ENCODE peak calls at places on chromosomes 7 and 10, in nine cellular contexts. T, S, G, O, U, Q, K, F and Z are unnamed samples.

GRCh38 chr7:69244691-69245090 is 353.6 kb upstream of the AUTS2 start:
- DNase-seq in T (no peak), S (no peak), G (no peak), O (no peak), U (no peak), Q (no peak), K (no peak), F (no peak), Z (no peak)

GRCh38 chr7:3895341-3895740 is 594.3 kb downstream of the SDK1 start:
- DNase-seq in T (no peak), S (no peak), G (no peak), O (no peak), U (no peak), Q (no peak), K (no peak), F (no peak), Z (no peak)

GRCh38 chr7:28065308-28065707 is 115.3 kb downstream of the JAZF1 start:
- DNase-seq in T (peak; percentile 58), S (no peak), G (no peak), O (peak; percentile 81), U (no peak), Q (peak; percentile 74), K (no peak), F (no peak), Z (no peak)

GRCh38 chr7:80249619-80250305 is 115.1 kb downstream of the GNAI1 start:
- DNase-seq in T (no peak), S (no peak), G (no peak), O (no peak), U (no peak), Q (no peak), K (no peak), F (no peak), Z (no peak)

GRCh38 chr7:54560726-54561125 is 18.6 kb downstream of the VSTM2A start:
- DNase-seq in T (no peak), S (no peak), G (no peak), O (no peak), U (peak; percentile 46), Q (no peak), K (no peak), F (no peak), Z (no peak)

GRCh38 chr10:108490931-108491330 is 1326.4 kb upstream of the SORCS1 start:
- DNase-seq in T (no peak), S (no peak), G (no peak), O (no peak), U (no peak), Q (no peak), K (no peak), F (no peak), Z (no peak)

GRCh38 chr7:98982686-98983085 is 104.4 kb downstream of the TRRAP start:
- DNase-seq in T (no peak), S (no peak), G (no peak), O (no peak), U (no peak), Q (no peak), K (no peak), F (no peak), Z (no peak)

GRCh38 chr10:123165445-123166072 is 11.4 kb downstream of the BUB3 start:
- DNase-seq in T (no peak), S (no peak), G (no peak), O (no peak), U (no peak), Q (no peak), K (no peak), F (no peak), Z (no peak)

GRCh38 chr7:148385009-148385682 is 205.4 kb upstream of the C7orf33 start:
- DNase-seq in T (no peak), S (peak; percentile 27), G (no peak), O (no peak), U (no peak), Q (no peak), K (no peak), F (no peak), Z (no peak)

GRCh38 chr10:102778781-102779180 is 35.0 kb downstream of the WBP1L start:
- DNase-seq in T (no peak), S (no peak), G (no peak), O (no peak), U (no peak), Q (no peak), K (no peak), F (no peak), Z (no peak)

GRCh38 chr7:77407906-77408305 is 8.2 kb downstream of the GSAP start:
- DNase-seq in T (no peak), S (no peak), G (no peak), O (no peak), U (no peak), Q (no peak), K (no peak), F (no peak), Z (no peak)

GRCh38 chr10:79628988-79629954 is 18.5 kb downstream of the SFTPA1 start:
- DNase-seq in T (no peak), S (no peak), G (no peak), O (no peak), U (no peak), Q (no peak), K (no peak), F (no peak), Z (no peak)

GRCh38 chr10:14477408-14477710 is 146.6 kb upstream of the FRMD4A start:
- DNase-seq in T (peak; percentile 49), S (no peak), G (no peak), O (peak; percentile 63), U (no peak), Q (no peak), K (no peak), F (no peak), Z (peak; percentile 91)

GRCh38 chr7:54969190-54969967 is 49.4 kb upstream of the EGFR start:
- DNase-seq in T (peak; percentile 54), S (no peak), G (no peak), O (no peak), U (peak; percentile 58), Q (no peak), K (no peak), F (no peak), Z (no peak)

GRCh38 chr10:80464557-80465466 is 10.7 kb downstream of the TSPAN14 start:
- DNase-seq in T (no peak), S (peak; percentile 84), G (no peak), O (no peak), U (no peak), Q (no peak), K (peak; percentile 77), F (peak; percentile 58), Z (no peak)

GRCh38 chr7:123242467-123243097 is 42.8 kb upstream of the SLC13A1 start:
- DNase-seq in T (no peak), S (no peak), G (peak; percentile 57), O (no peak), U (peak; percentile 45), Q (no peak), K (no peak), F (no peak), Z (no peak)

GRCh38 chr10:103666109-103666508 is 172.6 kb downstream of the NEURL1 start:
- DNase-seq in T (peak; percentile 74), S (no peak), G (no peak), O (no peak), U (peak; percentile 20), Q (no peak), K (no peak), F (peak; percentile 35), Z (no peak)

GRCh38 chr7:149838992-149839408 is 825 bp downstream of the ZNF862 start:
- DNase-seq in T (peak; percentile 33), S (peak; percentile 12), G (no peak), O (no peak), U (peak; percentile 22), Q (no peak), K (no peak), F (peak; percentile 18), Z (no peak)

GRCh38 chr10:69629519-69629896 is 539 bp upstream of the FAM241B start:
- DNase-seq in T (no peak), S (no peak), G (no peak), O (no peak), U (peak; percentile 13), Q (no peak), K (no peak), F (no peak), Z (no peak)
- H3K4me3 ChIP-seq in T (no peak overlapping the region), S (peak overlapping the region; percentile 51), G (peak overlapping the region; percentile 86), O (peak overlapping the region; percentile 48), U (peak overlapping the region; percentile 96), Q (no peak overlapping the region), K (peak overlapping the region; percentile 54), F (peak overlapping the region; percentile 58), Z (peak overlapping the region; percentile 42)

DNA sequence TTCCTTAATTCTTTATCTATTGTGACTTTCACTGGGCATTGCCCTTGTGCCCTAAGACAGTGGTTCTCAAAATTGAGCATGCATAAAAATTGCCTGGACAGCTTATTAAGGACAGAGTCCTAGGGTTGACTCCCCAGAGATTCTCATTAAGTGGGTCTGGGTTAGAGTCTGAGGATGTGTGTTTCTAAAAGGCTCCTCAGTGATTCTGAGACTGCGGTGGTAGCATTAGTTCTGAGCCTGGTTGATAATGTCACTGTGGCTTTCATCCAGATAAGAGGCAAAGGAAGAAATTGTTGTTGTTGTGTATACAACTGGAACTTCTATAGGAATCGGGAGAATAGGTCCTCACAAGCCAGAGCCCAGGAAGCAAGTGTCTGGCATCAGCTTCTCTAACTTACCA is 1.3 kb downstream of the IFIT2 start:
- DNase-seq in T (no peak), S (no peak), G (no peak), O (no peak), U (no peak), Q (no peak), K (no peak), F (no peak), Z (no peak)
- H3K4me3 ChIP-seq in T (no peak overlapping the region), S (no peak overlapping the region), G (no peak overlapping the region), O (peak overlapping the region; percentile 8), U (peak overlapping the region; percentile 66), Q (no peak overlapping the region), K (no peak overlapping the region), F (no peak overlapping the region), Z (peak overlapping the region; percentile 18)

GRCh38 chr7:90726623-90727022 is 130.5 kb downstream of the CDK14 start:
- DNase-seq in T (peak; percentile 41), S (no peak), G (peak; percentile 87), O (no peak), U (peak; percentile 47), Q (no peak), K (no peak), F (no peak), Z (peak; percentile 26)
- H3K4me3 ChIP-seq in T (no peak overlapping the region), S (no peak overlapping the region), G (no peak overlapping the region), O (no peak overlapping the region), U (no peak overlapping the region), Q (no peak overlapping the region), K (no peak overlapping the region), F (no peak overlapping the region), Z (no peak overlapping the region)

GRCh38 chr7:116628971-116629586 is 42.9 kb upstream of the MET start:
- DNase-seq in T (peak; percentile 54), S (no peak), G (no peak), O (no peak), U (peak; percentile 44), Q (no peak), K (no peak), F (no peak), Z (no peak)

GRCh38 chr7:116630357-116630756 is 41.6 kb upstream of the MET start:
- DNase-seq in T (no peak), S (no peak), G (no peak), O (no peak), U (no peak), Q (no peak), K (no peak), F (no peak), Z (no peak)

GRCh38 chr7:116630932-116631449 is 41.0 kb upstream of the MET start:
- DNase-seq in T (peak; percentile 98), S (no peak), G (no peak), O (peak; percentile 44), U (peak; percentile 83), Q (peak; percentile 88), K (no peak), F (no peak), Z (peak; percentile 49)

GRCh38 chr7:116631676-116632075 is 40.3 kb upstream of the MET start:
- DNase-seq in T (no peak), S (no peak), G (no peak), O (no peak), U (no peak), Q (no peak), K (no peak), F (no peak), Z (no peak)

GRCh38 chr7:116626886-116627285 is 45.1 kb upstream of the MET start:
- DNase-seq in T (no peak), S (no peak), G (no peak), O (no peak), U (no peak), Q (no peak), K (no peak), F (no peak), Z (no peak)
- H3K4me3 ChIP-seq in T (no peak overlapping the region), S (no peak overlapping the region), G (no peak overlapping the region), O (no peak overlapping the region), U (no peak overlapping the region), Q (no peak overlapping the region), K (no peak overlapping the region), F (no peak overlapping the region), Z (no peak overlapping the region)